ENCODE peak calls at places on chromosomes 7 and 10, in six cellular contexts. P is IMR-90; E is sigmoid colon; I is CD8-positive, alpha-beta T cell; A is naive thymus-derived CD4-positive, alpha-beta T cell; B is GM23338. C is an unnamed sample.
A peak's percentile ranks its signal among the peaks of the same experiment; 100 is the strongest.

GRCh38 chr10:21733710-21734109 is 199.7 kb downstream of the MLLT10 start:
- DNase-seq in P (no peak), E (no peak), I (no peak), A (no peak), B (no peak), C (no peak)

GRCh38 chr10:132961864-132962622 is 19.7 kb upstream of the CFAP46 start:
- DNase-seq in P (peak; percentile 67), E (peak; percentile 75), I (peak; percentile 65), A (peak; percentile 64), B (peak; percentile 96), C (peak; percentile 42)

GRCh38 chr7:7151285-7151684 is 31.1 kb upstream of the C1GALT1 start:
- DNase-seq in P (no peak), E (no peak), I (no peak), A (no peak), B (no peak), C (no peak)

GRCh38 chr7:129748710-129749109 is 137.2 kb downstream of the NRF1 start:
- DNase-seq in P (peak; percentile 24), E (no peak), I (no peak), A (no peak), B (no peak), C (no peak)

GRCh38 chr10:3902809-3903410 is 117.9 kb upstream of the KLF6 start:
- DNase-seq in P (peak; percentile 61), E (no peak), I (no peak), A (no peak), B (no peak), C (no peak)

GRCh38 chr10:92573091-92573797 is 649 bp downstream of the IDE start:
- DNase-seq in P (peak; percentile 36), E (peak; percentile 72), I (peak; percentile 29), A (peak; percentile 28), B (peak; percentile 55), C (no peak)

GRCh38 chr7:116998567-116998966 is 45.3 kb downstream of the ST7 start:
- DNase-seq in P (peak; percentile 29), E (no peak), I (no peak), A (no peak), B (no peak), C (no peak)

GRCh38 chr10:29897999-29898716 is 161.2 kb downstream of the JCAD start:
- DNase-seq in P (no peak), E (no peak), I (no peak), A (no peak), B (no peak), C (no peak)

GRCh38 chr10:50622497-50623298 is 1.1 kb downstream of the SGMS1 start:
- DNase-seq in P (peak; percentile 50), E (peak; percentile 81), I (peak; percentile 47), A (peak; percentile 45), B (peak; percentile 42), C (peak; percentile 22)

GRCh38 chr10:25641576-25641975 is 292.5 kb upstream of the MYO3A start:
- DNase-seq in P (no peak), E (no peak), I (no peak), A (no peak), B (no peak), C (no peak)

GRCh38 chr10:126147866-126148578 is 240.3 kb downstream of the ADAM12 start:
- DNase-seq in P (peak; percentile 51), E (no peak), I (no peak), A (no peak), B (no peak), C (no peak)

GRCh38 chr10:112490543-112490942 is 43.5 kb downstream of the VTI1A start:
- DNase-seq in P (peak; percentile 2), E (no peak), I (no peak), A (no peak), B (no peak), C (no peak)

GRCh38 chr7:159088016-159088865 is 56.4 kb downstream of the VIPR2 start:
- DNase-seq in P (no peak), E (peak; percentile 30), I (peak; percentile 4), A (no peak), B (no peak), C (no peak)

GRCh38 chr10:133178357-133179127 is 18.5 kb downstream of the KNDC1 start:
- DNase-seq in P (no peak), E (no peak), I (no peak), A (no peak), B (no peak), C (no peak)

GRCh38 chr10:60978287-60979115 is 34.5 kb upstream of the RHOBTB1 start:
- DNase-seq in P (peak; percentile 38), E (no peak), I (no peak), A (no peak), B (no peak), C (no peak)

GRCh38 chr10:103759100-103759781 is 96.1 kb downstream of the SH3PXD2A start:
- DNase-seq in P (peak; percentile 91), E (peak; percentile 80), I (no peak), A (peak; percentile 32), B (no peak), C (no peak)

GRCh38 chr10:62268399-62269076 is at the start of gene RTKN2:
- DNase-seq in P (peak; percentile 76), E (peak; percentile 78), I (peak; percentile 59), A (peak; percentile 61), B (peak; percentile 99), C (peak; percentile 40)

GRCh38 chr7:116674508-116675173 is 2.6 kb downstream of the MET start:
- DNase-seq in P (peak; percentile 40), E (no peak), I (no peak), A (no peak), B (peak; percentile 33), C (no peak)

GRCh38 chr7:53350241-53350640 is 314.8 kb downstream of the POM121L12 start:
- DNase-seq in P (no peak), E (no peak), I (no peak), A (no peak), B (peak; percentile 79), C (no peak)

GRCh38 chr7:25854608-25855497 is 297.1 kb upstream of the NFE2L3 start:
- DNase-seq in P (peak; percentile 100), E (peak; percentile 86), I (no peak), A (no peak), B (peak; percentile 99), C (no peak)

GRCh38 chr10:124221356-124222297 is 128.2 kb upstream of the CHST15 start:
- DNase-seq in P (no peak), E (no peak), I (no peak), A (no peak), B (no peak), C (no peak)

GRCh38 chr7:28346972-28347371 is 65.3 kb upstream of the CREB5 start:
- DNase-seq in P (peak; percentile 17), E (no peak), I (no peak), A (no peak), B (no peak), C (no peak)
- H3K4me1 ChIP-seq in P (peaks cover 13% of the 10 kb centered on the region), E (no peaks in the 10 kb centered on the region), I (no peaks in the 10 kb centered on the region), A (no peaks in the 10 kb centered on the region), B (no peaks in the 10 kb centered on the region), C (no peaks in the 10 kb centered on the region)

GRCh38 chr7:5441840-5442513 is 18.3 kb upstream of the TNRC18 start:
- DNase-seq in P (no peak), E (no peak), I (no peak), A (no peak), B (no peak), C (no peak)
- H3K4me3 ChIP-seq in P (no peak overlapping the region), E (no peak overlapping the region), I (no peak overlapping the region), A (no peak overlapping the region), B (no peak overlapping the region), C (no peak overlapping the region)

GRCh38 chr10:49054753-49055152 is 60.6 kb downstream of the VSTM4 start:
- DNase-seq in P (no peak), E (no peak), I (no peak), A (no peak), B (no peak), C (no peak)

GRCh38 chr10:49053053-49053997 is 62.0 kb downstream of the VSTM4 start:
- DNase-seq in P (no peak), E (no peak), I (no peak), A (no peak), B (no peak), C (no peak)

GRCh38 chr10:49052069-49052468 is 63.3 kb downstream of the VSTM4 start:
- DNase-seq in P (no peak), E (no peak), I (no peak), A (no peak), B (no peak), C (no peak)

GRCh38 chr10:49055231-49055850 is 60.0 kb downstream of the VSTM4 start:
- DNase-seq in P (no peak), E (no peak), I (no peak), A (no peak), B (no peak), C (no peak)

DNA sequence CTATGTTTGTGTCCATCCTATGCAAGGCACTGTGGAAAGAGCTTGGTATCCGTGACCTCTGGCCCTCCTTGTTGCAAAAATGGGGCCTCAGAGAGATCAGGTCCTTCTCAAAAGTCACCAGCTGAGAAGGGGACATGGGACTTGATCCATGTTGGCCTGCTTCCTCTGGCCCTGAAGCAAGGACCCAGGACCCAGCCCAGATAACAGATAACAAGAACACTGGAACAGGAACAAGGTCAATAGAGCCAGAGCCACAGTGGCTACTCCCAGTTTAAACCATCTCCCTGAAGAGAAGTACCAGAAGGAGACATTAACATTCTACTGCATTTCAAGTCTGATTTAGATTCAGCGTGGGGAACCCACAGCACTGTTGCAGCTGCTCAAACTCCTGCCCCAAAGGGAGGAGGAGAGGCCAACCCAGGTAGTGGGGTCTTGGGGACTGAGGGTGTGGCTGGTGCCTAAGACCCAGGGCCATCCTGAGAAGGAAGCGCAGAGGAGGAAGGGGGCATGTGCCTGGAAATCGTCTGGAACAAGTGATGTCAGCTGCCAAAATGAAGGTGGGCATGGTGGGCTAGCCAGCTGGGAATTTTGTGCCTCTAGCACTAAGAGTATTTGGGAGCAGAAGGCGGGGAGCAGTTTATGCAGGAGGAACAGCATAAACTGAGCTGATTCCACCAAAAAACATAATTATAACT is 61.2 kb downstream of the VSTM4 start:
- DNase-seq in P (no peak), E (no peak), I (no peak), A (no peak), B (no peak), C (no peak)
- H3K4me1 ChIP-seq in P (peaks cover 12% of the 10 kb centered on the region), E (no peaks in the 10 kb centered on the region), I (no peaks in the 10 kb centered on the region), A (no peaks in the 10 kb centered on the region), B (no peaks in the 10 kb centered on the region), C (no peaks in the 10 kb centered on the region)

DNA sequence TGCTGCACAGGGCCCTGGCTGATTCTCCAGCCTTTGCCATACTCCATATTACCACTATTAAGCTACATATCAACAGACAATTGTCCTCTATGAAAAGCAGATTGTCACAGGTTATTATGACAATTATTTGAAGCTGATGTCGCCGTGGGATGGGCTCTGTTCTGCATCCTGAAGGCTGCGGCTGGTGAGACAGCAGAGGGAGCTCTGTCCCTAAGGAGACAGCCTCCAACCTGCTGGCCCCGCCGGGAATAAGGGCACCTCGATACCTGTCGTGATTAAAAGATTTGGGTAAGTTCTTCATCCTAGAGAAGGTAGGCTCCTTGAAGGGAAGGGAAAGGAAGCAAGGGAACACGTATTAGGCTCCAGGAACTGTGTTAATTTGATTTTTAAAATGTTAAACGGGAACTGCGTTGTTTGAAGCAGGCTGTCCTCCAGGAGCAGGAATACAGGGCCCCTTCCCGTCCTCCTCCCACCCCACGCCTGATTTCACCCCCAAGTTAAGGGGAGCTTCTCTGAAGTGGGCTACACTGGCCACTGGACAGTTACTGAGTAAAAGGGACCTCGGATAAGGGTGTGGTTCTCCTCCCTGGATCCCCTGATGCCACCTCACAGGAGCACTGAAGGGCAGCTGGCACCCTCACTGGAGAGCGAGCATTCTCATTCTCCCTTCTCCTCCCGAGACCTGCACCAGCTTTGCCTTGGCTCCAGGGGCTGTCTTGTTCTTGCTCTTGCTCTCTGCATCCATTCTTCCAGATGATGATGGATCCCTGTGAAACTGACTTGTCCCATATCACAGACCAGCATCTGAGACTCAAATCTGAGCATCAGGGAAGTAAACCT is 11.8 kb upstream of the TIAL1 start:
- DNase-seq in P (peak; percentile 35), E (peak; percentile 79), I (peak; percentile 34), A (peak; percentile 13), B (peak; percentile 73), C (no peak)
- H3K4me3 ChIP-seq in P (no peak overlapping the region), E (no peak overlapping the region), I (no peak overlapping the region), A (no peak overlapping the region), B (no peak overlapping the region), C (no peak overlapping the region)

C was measured in CD8-positive, alpha-beta memory T cell.